ENCODE peak calls at places on chromosomes 11 and 22, in seven cellular contexts. O, X, K, S, P, M and Q are unnamed samples.

GRCh38 chr11:44766112-44766971 is 39.6 kb downstream of the TSPAN18 start:
- DNase-seq in O (peak), X (no peak), K (peak), S (peak), P (peak), M (no peak), Q (peak)

GRCh38 chr11:7585816-7586215 is 72.0 kb downstream of the PPFIBP2 start:
- DNase-seq in O (no peak), X (no peak), K (no peak), S (no peak), P (no peak), M (no peak), Q (peak)

GRCh38 chr22:39645532-39645931 is 75.0 kb downstream of the CACNA1I start:
- DNase-seq in O (no peak), X (no peak), K (no peak), S (no peak), P (no peak), M (no peak), Q (no peak)

GRCh38 chr22:41659941-41660340 is 28.7 kb downstream of the SNU13 start:
- DNase-seq in O (no peak), X (no peak), K (no peak), S (no peak), P (no peak), M (no peak), Q (no peak)

GRCh38 chr11:82523141-82523540 is 210.5 kb downstream of the FAM181B start:
- DNase-seq in O (no peak), X (no peak), K (no peak), S (no peak), P (no peak), M (no peak), Q (no peak)

GRCh38 chr11:11810764-11811726 is 30.7 kb upstream of the USP47 start:
- DNase-seq in O (no peak), X (peak), K (no peak), S (no peak), P (no peak), M (no peak), Q (no peak)

GRCh38 chr22:46050916-46051614 is 74.1 kb upstream of the WNT7B start:
- DNase-seq in O (no peak), X (no peak), K (no peak), S (no peak), P (peak), M (no peak), Q (no peak)

GRCh38 chr22:25223269-25223850 is 3.9 kb downstream of the CRYBB2 start:
- DNase-seq in O (no peak), X (no peak), K (no peak), S (no peak), P (no peak), M (no peak), Q (no peak)

GRCh38 chr11:45748801-45749200 is 56.1 kb upstream of the SLC35C1 start:
- DNase-seq in O (no peak), X (no peak), K (no peak), S (no peak), P (no peak), M (no peak), Q (no peak)

GRCh38 chr11:113251281-113251680 is 63.1 kb upstream of the TTC12 start:
- DNase-seq in O (no peak), X (no peak), K (no peak), S (no peak), P (no peak), M (no peak), Q (no peak)

GRCh38 chr11:117949062-117949461 is 19.9 kb upstream of the TMPRSS13 start:
- DNase-seq in O (no peak), X (no peak), K (no peak), S (no peak), P (no peak), M (no peak), Q (no peak)

GRCh38 chr11:34431979-34432378 is 6.8 kb upstream of the CAT start:
- DNase-seq in O (no peak), X (no peak), K (no peak), S (no peak), P (no peak), M (no peak), Q (no peak)

GRCh38 chr11:121482231-121483129 is 29.7 kb upstream of the SORL1-AS1 start:
- DNase-seq in O (no peak), X (no peak), K (peak), S (no peak), P (no peak), M (peak), Q (no peak)

GRCh38 chr11:88354909-88355308 is 17.4 kb upstream of the CTSC start:
- DNase-seq in O (no peak), X (no peak), K (no peak), S (no peak), P (no peak), M (no peak), Q (no peak)

GRCh38 chr22:17788528-17789378 is 14.5 kb upstream of the BID start:
- DNase-seq in O (no peak), X (no peak), K (no peak), S (no peak), P (no peak), M (no peak), Q (no peak)

GRCh38 chr11:75716659-75717058 is 979 bp upstream of the MOGAT2 start:
- DNase-seq in O (no peak), X (no peak), K (no peak), S (no peak), P (no peak), M (no peak), Q (no peak)

GRCh38 chr22:29753808-29754657 is 12.8 kb downstream of the ZMAT5 start:
- DNase-seq in O (no peak), X (no peak), K (no peak), S (no peak), P (no peak), M (no peak), Q (no peak)

GRCh38 chr11:78192223-78192719 is 3.6 kb downstream of the USP35 start:
- DNase-seq in O (no peak), X (no peak), K (no peak), S (no peak), P (no peak), M (no peak), Q (no peak)

GRCh38 chr11:46330887-46331652 is 16.2 kb upstream of the DGKZ start:
- DNase-seq in O (no peak), X (no peak), K (no peak), S (no peak), P (no peak), M (no peak), Q (no peak)

GRCh38 chr11:121500717-121501116 is 48.0 kb upstream of the SORL1-AS1 start:
- DNase-seq in O (no peak), X (no peak), K (no peak), S (no peak), P (no peak), M (no peak), Q (no peak)

GRCh38 chr11:7552666-7553065 is 38.9 kb downstream of the PPFIBP2 start:
- DNase-seq in O (no peak), X (no peak), K (no peak), S (no peak), P (no peak), M (no peak), Q (no peak)

GRCh38 chr11:9748361-9748970 is 84.6 kb downstream of the SWAP70 start:
- DNase-seq in O (peak), X (peak), K (peak), S (peak), P (peak), M (peak), Q (peak)

GRCh38 chr11:73317803-73318202 is 9.7 kb downstream of the ARHGEF17 start:
- DNase-seq in O (no peak), X (no peak), K (no peak), S (no peak), P (no peak), M (no peak), Q (no peak)

GRCh38 chr11:33376331-33377099 is 119.3 kb downstream of the HIPK3 start:
- DNase-seq in O (no peak), X (no peak), K (no peak), S (no peak), P (no peak), M (peak), Q (no peak)

GRCh38 chr11:112616292-112617088 is 344.7 kb upstream of the NCAM1 start:
- DNase-seq in O (no peak), X (no peak), K (no peak), S (no peak), P (no peak), M (no peak), Q (no peak)

GRCh38 chr11:45027312-45027711 is 76.6 kb upstream of the TP53I11 start:
- DNase-seq in O (no peak), X (no peak), K (no peak), S (no peak), P (no peak), M (no peak), Q (no peak)

GRCh38 chr11:112408551-112408950 is 147.9 kb upstream of the PLET1 start:
- DNase-seq in O (no peak), X (no peak), K (no peak), S (no peak), P (no peak), M (no peak), Q (no peak)

GRCh38 chr11:73980001-73980960 is 2.4 kb downstream of the UCP2 start:
- DNase-seq in O (no peak), X (no peak), K (peak), S (no peak), P (no peak), M (peak), Q (no peak)

GRCh38 chr22:40602231-40602630 is 34.3 kb downstream of the MRTFA start:
- DNase-seq in O (peak), X (no peak), K (no peak), S (peak), P (no peak), M (no peak), Q (no peak)

GRCh38 chr11:106971864-106972263 is 46.4 kb downstream of the GUCY1A2 start:
- DNase-seq in O (no peak), X (no peak), K (no peak), S (no peak), P (no peak), M (no peak), Q (no peak)

GRCh38 chr11:106969660-106970059 is 48.6 kb downstream of the GUCY1A2 start:
- DNase-seq in O (no peak), X (no peak), K (no peak), S (no peak), P (no peak), M (no peak), Q (no peak)

GRCh38 chr11:106974831-106975230 is 43.4 kb downstream of the GUCY1A2 start:
- DNase-seq in O (no peak), X (no peak), K (no peak), S (no peak), P (no peak), M (no peak), Q (no peak)
- TF ChIP-seq CTCF in O (peak), X (no peak), K (no peak), S (no peak), P (no peak), M (no peak), Q (no peak)

DNA sequence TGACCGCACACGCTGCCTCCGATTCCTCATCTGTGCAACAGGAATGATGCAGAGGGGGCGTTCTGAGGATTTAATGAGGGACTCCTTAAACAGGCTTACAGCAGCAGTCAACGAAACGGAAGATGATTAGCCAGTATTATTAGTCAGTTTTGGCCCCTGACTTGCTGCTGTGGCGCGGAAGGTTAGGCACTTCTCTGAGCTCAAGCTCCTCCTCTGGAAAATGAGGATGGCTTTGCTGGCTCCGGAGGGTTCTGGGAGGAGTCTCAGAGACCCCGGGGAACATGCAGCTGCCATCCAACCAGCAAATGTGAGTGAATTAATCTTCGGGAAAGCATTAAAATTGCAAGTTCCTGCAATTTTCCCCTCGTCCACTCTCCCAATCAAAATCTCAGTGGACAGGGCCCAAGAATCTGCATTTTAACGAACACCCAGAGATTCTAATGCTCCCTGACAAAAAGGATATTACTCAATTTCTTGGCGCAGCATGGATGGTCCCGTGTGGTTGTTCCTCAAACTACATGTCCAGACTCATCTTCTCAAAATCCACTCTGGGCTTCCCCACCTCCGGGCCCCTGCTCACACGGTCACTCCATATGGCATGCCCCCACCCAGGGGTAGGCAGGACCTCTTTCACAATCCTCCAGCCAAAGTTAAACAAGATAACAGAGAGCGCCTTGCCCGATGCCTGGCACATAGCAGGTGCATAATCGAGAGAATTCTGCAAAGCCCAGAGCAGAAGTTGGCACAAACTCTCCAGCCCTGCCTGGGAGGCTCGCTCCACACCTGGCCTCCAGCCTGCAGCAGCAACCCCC is 6.4 kb downstream of the ELFN2 start:
- DNase-seq in O (peak), X (no peak), K (no peak), S (peak), P (no peak), M (no peak), Q (no peak)
- TF ChIP-seq CTCF in O (no peak), X (no peak), K (no peak), S (no peak), P (no peak), M (no peak), Q (peak)

DNA sequence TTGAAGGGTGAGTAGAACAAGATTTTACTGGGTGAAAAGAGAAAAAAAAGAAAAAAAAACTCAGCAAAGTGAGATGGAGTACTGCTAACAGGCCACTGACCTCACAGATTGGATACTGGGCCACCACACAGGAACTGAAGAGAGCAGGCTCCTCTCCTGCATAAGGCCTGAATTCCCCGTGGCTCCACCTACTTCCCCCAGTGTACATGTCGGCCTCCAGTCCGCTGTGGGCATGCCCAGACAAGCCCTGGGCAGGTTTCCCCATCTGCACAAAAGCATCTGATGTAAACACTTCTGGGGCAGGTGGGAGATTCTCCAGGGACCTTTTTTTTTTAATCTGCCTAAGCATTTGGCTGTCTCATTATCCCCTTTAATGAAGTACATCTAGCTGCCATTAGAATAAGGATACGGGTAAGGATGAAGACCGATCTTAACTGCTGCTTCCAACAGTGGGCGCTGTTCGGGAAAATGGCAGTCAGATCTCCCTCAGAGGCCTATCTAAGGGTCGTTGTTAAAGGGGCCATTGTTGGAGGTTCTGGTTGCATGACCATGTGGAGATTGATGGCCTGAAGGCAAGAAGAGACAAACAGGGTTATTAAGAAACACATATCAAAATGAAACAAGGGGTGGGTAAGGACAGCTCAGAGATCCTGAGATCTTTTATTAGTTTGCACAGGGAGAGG is 48.5 kb downstream of the MS4A13 start:
- DNase-seq in O (peak), X (no peak), K (no peak), S (peak), P (no peak), M (peak), Q (no peak)
- TF ChIP-seq CTCF in O (no peak), X (peak), K (no peak), S (no peak), P (no peak), M (no peak), Q (no peak)

GRCh38 chr11:68271781-68272608 is at the start of gene C11orf24:
- DNase-seq in O (peak), X (peak), K (peak), S (peak), P (peak), M (peak), Q (peak)
- TF ChIP-seq CTCF in O (no peak), X (no peak), K (no peak), S (no peak), P (no peak), M (no peak), Q (no peak)

DNA sequence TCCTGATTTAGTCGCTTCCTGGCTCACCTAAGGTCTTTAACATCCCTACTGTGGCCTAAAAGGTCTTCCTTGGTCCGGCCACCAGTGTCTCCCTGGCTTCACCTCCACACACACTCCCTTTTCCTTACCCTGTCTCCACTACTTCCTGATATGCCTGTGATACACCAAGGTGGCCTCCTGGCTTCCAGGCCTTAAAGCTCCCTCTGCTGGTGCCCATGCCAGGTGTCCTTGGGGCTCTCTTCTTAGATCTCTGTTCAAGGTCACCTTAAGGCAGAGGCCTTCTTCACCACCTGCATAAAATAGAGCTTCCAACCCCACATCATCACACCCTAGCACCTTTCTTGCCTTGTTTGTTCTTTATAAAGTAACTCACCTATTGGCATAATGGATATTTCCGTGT is 787.7 kb downstream of the NTM start:
- DNase-seq in O (peak), X (no peak), K (no peak), S (no peak), P (no peak), M (peak), Q (peak)
- TF ChIP-seq CTCF in O (peak), X (no peak), K (no peak), S (peak), P (no peak), M (no peak), Q (peak)

DNA sequence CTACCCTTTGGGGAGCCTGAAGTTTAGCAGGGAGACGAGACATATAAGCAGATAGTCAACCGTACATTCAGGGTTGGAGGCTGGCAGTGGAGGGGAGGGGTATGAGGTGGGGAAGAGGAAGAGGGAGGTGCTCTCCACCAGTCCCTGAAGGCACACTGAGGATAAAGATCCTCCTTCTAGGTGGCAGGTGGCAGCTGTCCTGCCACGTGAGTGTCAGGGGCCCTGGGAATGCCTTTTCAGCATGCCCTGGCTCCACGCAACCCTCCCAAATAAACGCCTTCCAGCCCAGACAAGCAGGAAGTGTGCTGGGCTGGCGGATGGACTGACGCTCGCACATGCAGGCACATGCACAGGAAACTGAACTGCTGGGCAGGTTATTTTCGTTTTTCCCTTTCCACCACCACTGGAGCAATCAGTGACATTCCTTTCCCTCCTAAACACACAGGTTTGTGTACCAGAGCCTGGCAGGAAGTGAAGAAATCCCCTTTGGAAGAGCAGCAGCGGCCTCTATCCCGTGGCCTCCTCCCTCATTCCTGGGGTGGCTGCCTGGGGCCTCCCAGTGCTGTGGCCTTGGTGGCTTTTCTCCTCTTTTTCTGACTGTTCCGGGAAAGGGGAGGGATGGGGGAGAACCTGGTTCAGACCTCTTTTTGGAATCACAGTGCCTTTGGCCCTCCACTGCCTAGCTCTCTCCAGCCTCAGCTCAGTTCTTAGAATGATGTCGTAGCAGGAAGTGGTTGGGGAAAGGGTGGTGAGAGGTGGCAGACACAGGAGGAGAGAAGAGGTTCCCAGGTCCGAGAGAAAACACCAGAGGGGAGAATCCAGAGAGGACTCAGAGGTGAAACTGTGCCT is 157.0 kb upstream of the TIMP3 start:
- DNase-seq in O (no peak), X (no peak), K (no peak), S (peak), P (peak), M (no peak), Q (no peak)
- TF ChIP-seq CTCF in O (no peak), X (no peak), K (no peak), S (no peak), P (no peak), M (no peak), Q (no peak)

DNA sequence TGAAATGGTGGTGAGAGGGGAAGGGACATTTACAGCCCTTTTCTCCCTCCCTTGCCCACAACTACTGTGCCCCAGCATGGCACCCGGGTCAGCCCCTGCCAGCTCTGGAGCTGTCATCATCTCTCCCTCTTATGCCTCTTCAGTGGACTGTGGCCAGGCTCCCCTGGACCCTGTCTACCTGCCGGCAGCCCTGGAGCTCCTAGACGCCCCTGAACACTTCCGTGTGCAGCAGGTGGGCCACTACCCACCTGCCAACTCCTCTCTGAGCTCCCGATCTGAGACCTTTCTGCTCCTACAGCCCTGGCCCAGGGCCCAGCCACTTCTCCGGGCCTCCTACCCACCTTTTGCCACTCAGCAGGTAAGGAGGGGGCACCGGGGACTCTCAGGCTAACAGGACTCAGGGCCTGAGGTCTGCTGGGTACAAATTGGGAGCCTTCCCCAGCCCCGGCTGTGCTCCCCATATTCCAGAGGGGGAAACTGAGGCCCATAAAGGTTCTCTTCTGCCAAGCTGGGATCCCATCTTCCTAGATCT is 2.9 kb downstream of the TMEM132A start:
- DNase-seq in O (no peak), X (no peak), K (no peak), S (no peak), P (no peak), M (no peak), Q (no peak)
- TF ChIP-seq CTCF in O (no peak), X (no peak), K (no peak), S (no peak), P (no peak), M (no peak), Q (no peak)